ENCODE peak calls at places on chromosomes 7 and 10, in eight cellular contexts. One of them, this sample, is unnamed.

GRCh38 chr10:99119258-99119748 is 116.3 kb downstream of the HPSE2 start:
- DNase-seq in uterus: no peak
- DNase-seq in osteoblast: no peak
- DNase-seq in kidney: no peak
- DNase-seq in brain microvascular endothelial cell: no peak
- DNase-seq in heart right ventricle: no peak
- DNase-seq in PC-3: no peak
- DNase-seq in adrenal gland: no peak
- DNase-seq in this sample: no peak

GRCh38 chr7:129225931-129226572 is 1.2 kb downstream of the AHCYL2 start:
- DNase-seq in uterus: no peak
- DNase-seq in osteoblast: peak
- DNase-seq in kidney: no peak
- DNase-seq in brain microvascular endothelial cell: no peak
- DNase-seq in heart right ventricle: no peak
- DNase-seq in PC-3: no peak
- DNase-seq in adrenal gland: no peak
- DNase-seq in this sample: no peak

GRCh38 chr7:909358-910329 is 33.3 kb downstream of the GET4 start:
- DNase-seq in uterus: no peak
- DNase-seq in osteoblast: peak
- DNase-seq in kidney: peak
- DNase-seq in brain microvascular endothelial cell: no peak
- DNase-seq in heart right ventricle: peak
- DNase-seq in PC-3: peak
- DNase-seq in adrenal gland: no peak
- DNase-seq in this sample: no peak

GRCh38 chr10:62812672-62813439 is 3.3 kb downstream of the EGR2 start:
- DNase-seq in uterus: no peak
- DNase-seq in osteoblast: no peak
- DNase-seq in kidney: peak
- DNase-seq in brain microvascular endothelial cell: no peak
- DNase-seq in heart right ventricle: no peak
- DNase-seq in PC-3: no peak
- DNase-seq in adrenal gland: no peak
- DNase-seq in this sample: no peak

GRCh38 chr7:107922891-107923290 is 31.9 kb downstream of the DLD start:
- DNase-seq in uterus: peak
- DNase-seq in osteoblast: no peak
- DNase-seq in kidney: no peak
- DNase-seq in brain microvascular endothelial cell: no peak
- DNase-seq in heart right ventricle: no peak
- DNase-seq in PC-3: no peak
- DNase-seq in adrenal gland: no peak
- DNase-seq in this sample: no peak

GRCh38 chr7:52842192-52842900 is 193.1 kb upstream of the POM121L12 start:
- DNase-seq in uterus: no peak
- DNase-seq in osteoblast: no peak
- DNase-seq in kidney: no peak
- DNase-seq in brain microvascular endothelial cell: no peak
- DNase-seq in heart right ventricle: no peak
- DNase-seq in PC-3: no peak
- DNase-seq in adrenal gland: no peak
- DNase-seq in this sample: no peak

GRCh38 chr10:115827650-115828049 is 445.4 kb downstream of the GFRA1 start:
- DNase-seq in uterus: no peak
- DNase-seq in osteoblast: no peak
- DNase-seq in kidney: no peak
- DNase-seq in brain microvascular endothelial cell: no peak
- DNase-seq in heart right ventricle: no peak
- DNase-seq in PC-3: no peak
- DNase-seq in adrenal gland: no peak
- DNase-seq in this sample: no peak

GRCh38 chr10:1289591-1289990 is 233.4 kb downstream of the WDR37 start:
- DNase-seq in uterus: no peak
- DNase-seq in osteoblast: no peak
- DNase-seq in kidney: no peak
- DNase-seq in brain microvascular endothelial cell: no peak
- DNase-seq in heart right ventricle: no peak
- DNase-seq in PC-3: no peak
- DNase-seq in adrenal gland: no peak
- DNase-seq in this sample: no peak

GRCh38 chr7:76314042-76314721 is 11.7 kb downstream of the HSPB1 start:
- DNase-seq in uterus: peak
- DNase-seq in osteoblast: peak
- DNase-seq in kidney: peak
- DNase-seq in brain microvascular endothelial cell: peak
- DNase-seq in heart right ventricle: peak
- DNase-seq in PC-3: peak
- DNase-seq in adrenal gland: peak
- DNase-seq in this sample: peak

GRCh38 chr7:34087892-34088891 is 182.9 kb downstream of the BMPER start:
- DNase-seq in uterus: no peak
- DNase-seq in osteoblast: no peak
- DNase-seq in kidney: no peak
- DNase-seq in brain microvascular endothelial cell: peak
- DNase-seq in heart right ventricle: peak
- DNase-seq in PC-3: peak
- DNase-seq in adrenal gland: no peak
- DNase-seq in this sample: no peak

GRCh38 chr7:158760936-158761335 is 56.3 kb upstream of the NCAPG2 start:
- DNase-seq in uterus: no peak
- DNase-seq in osteoblast: no peak
- DNase-seq in kidney: no peak
- DNase-seq in brain microvascular endothelial cell: no peak
- DNase-seq in heart right ventricle: no peak
- DNase-seq in PC-3: no peak
- DNase-seq in adrenal gland: no peak
- DNase-seq in this sample: no peak

DNA sequence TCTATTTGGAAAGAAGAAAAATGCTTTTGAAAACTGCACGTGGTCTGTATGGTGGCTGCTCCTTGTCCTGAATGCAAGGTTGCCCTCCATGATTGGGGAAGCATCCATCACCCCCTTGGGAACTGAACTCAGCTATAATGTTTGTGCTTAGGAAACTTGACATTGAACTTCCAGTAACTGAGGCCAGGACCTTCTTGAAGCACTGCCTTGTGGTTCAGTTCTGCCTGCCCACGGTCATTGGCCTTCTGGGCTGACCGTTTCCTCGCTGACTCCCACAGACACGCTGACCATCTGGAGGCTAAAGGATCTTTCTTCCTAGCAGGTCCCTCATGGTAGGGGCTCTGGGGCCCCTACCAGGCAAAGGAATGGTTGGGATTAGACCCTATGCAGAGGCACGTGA is 247.8 kb downstream of the CAMK1D start:
- DNase-seq in uterus: no peak
- DNase-seq in osteoblast: no peak
- DNase-seq in kidney: no peak
- DNase-seq in brain microvascular endothelial cell: no peak
- DNase-seq in heart right ventricle: no peak
- DNase-seq in PC-3: no peak
- DNase-seq in adrenal gland: no peak
- DNase-seq in this sample: no peak
- H3K27ac ChIP-seq in uterus: no peak
- H3K27ac ChIP-seq in osteoblast: no peak
- H3K27ac ChIP-seq in kidney: no peak
- H3K27ac ChIP-seq in brain microvascular endothelial cell: no peak
- H3K27ac ChIP-seq in heart right ventricle: no peak
- H3K27ac ChIP-seq in PC-3: no peak
- H3K27ac ChIP-seq in adrenal gland: no peak
- H3K27ac ChIP-seq in this sample: no peak

GRCh38 chr7:78605131-78605530 is 806.6 kb downstream of the PHTF2 start:
- DNase-seq in uterus: no peak
- DNase-seq in osteoblast: no peak
- DNase-seq in kidney: no peak
- DNase-seq in brain microvascular endothelial cell: no peak
- DNase-seq in heart right ventricle: no peak
- DNase-seq in PC-3: no peak
- DNase-seq in adrenal gland: no peak
- DNase-seq in this sample: no peak

GRCh38 chr7:78601728-78602127 is 803.2 kb downstream of the PHTF2 start:
- DNase-seq in uterus: no peak
- DNase-seq in osteoblast: no peak
- DNase-seq in kidney: no peak
- DNase-seq in brain microvascular endothelial cell: no peak
- DNase-seq in heart right ventricle: no peak
- DNase-seq in PC-3: no peak
- DNase-seq in adrenal gland: no peak
- DNase-seq in this sample: no peak

GRCh38 chr7:78609281-78609680 is 810.7 kb downstream of the PHTF2 start:
- DNase-seq in uterus: no peak
- DNase-seq in osteoblast: no peak
- DNase-seq in kidney: no peak
- DNase-seq in brain microvascular endothelial cell: no peak
- DNase-seq in heart right ventricle: no peak
- DNase-seq in PC-3: no peak
- DNase-seq in adrenal gland: no peak
- DNase-seq in this sample: no peak

DNA sequence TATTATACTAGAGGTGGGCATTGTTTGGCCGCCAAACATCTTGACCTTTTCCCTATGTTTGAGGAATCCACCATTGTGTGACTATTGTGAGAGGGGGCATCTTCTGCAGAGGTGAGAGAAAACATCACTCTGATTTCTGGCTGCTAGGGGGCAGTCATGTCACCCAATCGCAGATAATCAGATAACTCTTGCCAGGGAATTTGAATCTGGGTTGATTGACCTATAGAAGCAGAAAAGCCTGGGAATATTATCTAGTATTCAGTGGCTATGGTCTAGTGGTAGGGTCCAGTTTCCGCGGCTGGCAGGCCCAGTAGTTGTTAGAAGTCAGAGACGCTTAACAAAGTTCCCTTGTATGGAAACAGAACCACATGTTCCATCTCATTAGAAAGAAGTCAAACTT is 808.5 kb downstream of the PHTF2 start:
- DNase-seq in uterus: no peak
- DNase-seq in osteoblast: peak
- DNase-seq in kidney: no peak
- DNase-seq in brain microvascular endothelial cell: peak
- DNase-seq in heart right ventricle: no peak
- DNase-seq in PC-3: peak
- DNase-seq in adrenal gland: no peak
- DNase-seq in this sample: no peak
- TF ChIP-seq CTCF in uterus: no peak
- TF ChIP-seq CTCF in osteoblast: peak
- TF ChIP-seq CTCF in kidney: peak
- TF ChIP-seq CTCF in brain microvascular endothelial cell: peak
- TF ChIP-seq CTCF in heart right ventricle: no peak
- TF ChIP-seq CTCF in PC-3: peak
- TF ChIP-seq CTCF in adrenal gland: no peak
- TF ChIP-seq CTCF in this sample: no peak

DNA sequence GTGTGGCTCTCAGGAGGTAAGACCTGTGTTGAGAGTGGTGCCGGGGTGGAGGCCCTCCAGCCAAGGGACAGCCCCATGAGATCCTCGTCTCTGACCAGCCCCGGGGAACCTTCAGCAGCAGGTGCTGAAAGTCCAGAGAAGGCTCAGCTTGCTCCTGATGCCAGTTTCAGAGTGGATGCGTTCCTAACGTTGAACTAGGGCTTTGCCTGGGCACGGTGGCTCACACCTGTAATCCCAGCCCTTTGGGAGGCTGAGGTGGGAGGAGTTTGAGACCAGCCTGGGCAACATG is 45.7 kb downstream of the BAIAP2L1 start:
- DNase-seq in uterus: no peak
- DNase-seq in osteoblast: no peak
- DNase-seq in kidney: no peak
- DNase-seq in brain microvascular endothelial cell: no peak
- DNase-seq in heart right ventricle: no peak
- DNase-seq in PC-3: no peak
- DNase-seq in adrenal gland: no peak
- DNase-seq in this sample: no peak
- H3K27ac ChIP-seq in uterus: no peak
- H3K27ac ChIP-seq in osteoblast: peak
- H3K27ac ChIP-seq in kidney: no peak
- H3K27ac ChIP-seq in brain microvascular endothelial cell: no peak
- H3K27ac ChIP-seq in heart right ventricle: no peak
- H3K27ac ChIP-seq in PC-3: peak
- H3K27ac ChIP-seq in adrenal gland: no peak
- H3K27ac ChIP-seq in this sample: no peak

GRCh38 chr10:88881922-88882645 is 2.0 kb downstream of the STAMBPL1 start:
- DNase-seq in uterus: no peak
- DNase-seq in osteoblast: no peak
- DNase-seq in kidney: no peak
- DNase-seq in brain microvascular endothelial cell: no peak
- DNase-seq in heart right ventricle: no peak
- DNase-seq in PC-3: no peak
- DNase-seq in adrenal gland: no peak
- DNase-seq in this sample: no peak

GRCh38 chr10:88879754-88880286 is at the start of gene STAMBPL1:
- DNase-seq in uterus: no peak
- DNase-seq in osteoblast: peak
- DNase-seq in kidney: no peak
- DNase-seq in brain microvascular endothelial cell: no peak
- DNase-seq in heart right ventricle: no peak
- DNase-seq in PC-3: peak
- DNase-seq in adrenal gland: no peak
- DNase-seq in this sample: peak

GRCh38 chr10:88881335-88881734 is 1.3 kb downstream of the STAMBPL1 start:
- DNase-seq in uterus: no peak
- DNase-seq in osteoblast: no peak
- DNase-seq in kidney: no peak
- DNase-seq in brain microvascular endothelial cell: no peak
- DNase-seq in heart right ventricle: no peak
- DNase-seq in PC-3: no peak
- DNase-seq in adrenal gland: no peak
- DNase-seq in this sample: no peak

GRCh38 chr10:88883443-88883799 is 3.4 kb downstream of the STAMBPL1 start:
- DNase-seq in uterus: no peak
- DNase-seq in osteoblast: no peak
- DNase-seq in kidney: no peak
- DNase-seq in brain microvascular endothelial cell: no peak
- DNase-seq in heart right ventricle: no peak
- DNase-seq in PC-3: no peak
- DNase-seq in adrenal gland: no peak
- DNase-seq in this sample: no peak

DNA sequence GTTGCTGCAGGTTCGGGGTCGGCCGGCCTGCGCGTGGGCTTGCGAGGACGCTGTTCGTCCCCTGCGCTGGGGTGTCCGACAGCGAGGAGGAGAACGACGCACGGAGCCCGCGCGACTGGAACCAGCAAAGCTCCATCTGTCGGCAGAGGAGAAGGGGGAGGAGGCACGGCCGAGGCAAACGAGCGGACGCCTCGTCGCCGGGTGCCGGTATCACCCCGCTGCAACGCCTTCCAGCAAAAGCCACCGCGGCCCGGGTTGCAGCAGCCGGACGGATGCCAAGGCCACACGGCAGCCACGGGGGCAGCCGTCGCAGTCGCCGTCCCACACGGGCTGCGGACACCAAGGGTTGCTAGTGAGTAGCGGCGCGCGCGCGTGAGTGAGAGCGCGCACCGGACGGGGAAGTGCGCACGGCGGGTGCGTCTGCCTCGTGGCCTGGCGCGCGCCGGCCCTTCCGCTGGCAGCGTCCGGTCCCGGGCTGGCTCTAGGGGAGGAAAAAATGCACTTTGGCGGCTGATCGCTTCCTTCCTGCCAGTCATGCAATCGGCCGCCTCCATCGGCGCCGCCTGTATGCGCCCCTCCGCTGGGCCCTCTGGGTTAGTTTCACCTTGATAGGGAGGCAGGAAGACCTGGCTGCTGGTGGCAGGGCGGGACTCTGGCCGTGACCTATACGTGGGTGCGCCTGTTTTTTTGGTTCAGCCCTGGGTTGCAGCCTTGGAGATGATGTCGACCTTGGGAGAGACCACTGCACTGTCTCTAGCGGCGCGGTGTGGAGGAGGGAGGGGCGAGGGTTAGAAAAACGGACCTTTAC is 446 bp downstream of the STAMBPL1 start:
- DNase-seq in uterus: peak
- DNase-seq in osteoblast: peak
- DNase-seq in kidney: peak
- DNase-seq in brain microvascular endothelial cell: peak
- DNase-seq in heart right ventricle: peak
- DNase-seq in PC-3: peak
- DNase-seq in adrenal gland: peak
- DNase-seq in this sample: peak
- TF ChIP-seq CTCF in uterus: no peak
- TF ChIP-seq CTCF in osteoblast: no peak
- TF ChIP-seq CTCF in kidney: no peak
- TF ChIP-seq CTCF in brain microvascular endothelial cell: peak
- TF ChIP-seq CTCF in heart right ventricle: peak
- TF ChIP-seq CTCF in PC-3: no peak
- TF ChIP-seq CTCF in adrenal gland: no peak
- TF ChIP-seq CTCF in this sample: peak